ENCODE peak calls at places on chromosomes 16 and 17, in five cellular contexts. One of them, this sample, is unnamed.

GRCh38 chr17:58006563-58006923 is 503 bp downstream of the SRSF1 start:
- DNase-seq in H9: peak
- DNase-seq in H1: no peak
- DNase-seq in mesenchymal stem cell: peak
- DNase-seq in neuronal stem cell: no peak
- DNase-seq in this sample: peak

GRCh38 chr16:84326545-84326944 is 31.9 kb downstream of the WFDC1 start:
- DNase-seq in H9: no peak
- DNase-seq in H1: no peak
- DNase-seq in mesenchymal stem cell: no peak
- DNase-seq in neuronal stem cell: no peak
- DNase-seq in this sample: no peak

GRCh38 chr17:38415250-38416194 is 12.7 kb upstream of the ARHGAP23 start:
- DNase-seq in H1: no peak
- DNase-seq in mesenchymal stem cell: peak
- DNase-seq in H9: peak
- DNase-seq in neuronal stem cell: no peak
- DNase-seq in this sample: no peak

GRCh38 chr17:58308173-58308984 is 20.2 kb downstream of the TSPOAP1 start:
- DNase-seq in H1: no peak
- DNase-seq in mesenchymal stem cell: no peak
- DNase-seq in H9: peak
- DNase-seq in neuronal stem cell: no peak
- DNase-seq in this sample: peak

GRCh38 chr16:65634833-65635232 is 513.0 kb upstream of the CDH11 start:
- DNase-seq in H9: no peak
- DNase-seq in mesenchymal stem cell: no peak
- DNase-seq in neuronal stem cell: no peak
- DNase-seq in H1: no peak
- DNase-seq in this sample: no peak

GRCh38 chr17:72488542-72489272 is 367.9 kb downstream of the SOX9 start:
- DNase-seq in H9: no peak
- DNase-seq in mesenchymal stem cell: no peak
- DNase-seq in neuronal stem cell: no peak
- DNase-seq in H1: no peak
- DNase-seq in this sample: no peak

GRCh38 chr17:82935944-82936767 is 96.3 kb upstream of the ZNF750 start:
- DNase-seq in neuronal stem cell: no peak
- DNase-seq in mesenchymal stem cell: no peak
- DNase-seq in H1: no peak
- DNase-seq in H9: no peak
- DNase-seq in this sample: no peak

GRCh38 chr16:85844169-85844481 is 44.6 kb downstream of the COX4I1 start:
- DNase-seq in H9: no peak
- DNase-seq in neuronal stem cell: no peak
- DNase-seq in H1: no peak
- DNase-seq in mesenchymal stem cell: no peak
- DNase-seq in this sample: no peak

GRCh38 chr16:1333149-1333812 is at the start of gene BAIAP3:
- DNase-seq in neuronal stem cell: no peak
- DNase-seq in H9: peak
- DNase-seq in mesenchymal stem cell: peak
- DNase-seq in H1: no peak
- DNase-seq in this sample: no peak

GRCh38 chr16:84052071-84052622 is 9.6 kb upstream of the SLC38A8 start:
- DNase-seq in mesenchymal stem cell: no peak
- DNase-seq in H1: no peak
- DNase-seq in H9: peak
- DNase-seq in neuronal stem cell: no peak
- DNase-seq in this sample: no peak

GRCh38 chr17:59888145-59888750 is 4.5 kb downstream of the TUBD1 start:
- DNase-seq in mesenchymal stem cell: no peak
- DNase-seq in neuronal stem cell: no peak
- DNase-seq in H9: no peak
- DNase-seq in H1: no peak
- DNase-seq in this sample: no peak
- H2BK12ac ChIP-seq in mesenchymal stem cell: no peak
- H2BK12ac ChIP-seq in neuronal stem cell: no peak
- H2BK12ac ChIP-seq in H9: no peak
- H2BK12ac ChIP-seq in H1: no peak
- H2BK12ac ChIP-seq in this sample: no peak

GRCh38 chr17:34356194-34356593 is at the start of gene CCL13:
- DNase-seq in mesenchymal stem cell: no peak
- DNase-seq in H1: no peak
- DNase-seq in neuronal stem cell: no peak
- DNase-seq in H9: no peak
- DNase-seq in this sample: no peak
- H2BK120ac ChIP-seq in mesenchymal stem cell: no peak
- H2BK120ac ChIP-seq in H1: no peak
- H2BK120ac ChIP-seq in neuronal stem cell: no peak
- H2BK120ac ChIP-seq in H9: no peak
- H2BK120ac ChIP-seq in this sample: no peak

DNA sequence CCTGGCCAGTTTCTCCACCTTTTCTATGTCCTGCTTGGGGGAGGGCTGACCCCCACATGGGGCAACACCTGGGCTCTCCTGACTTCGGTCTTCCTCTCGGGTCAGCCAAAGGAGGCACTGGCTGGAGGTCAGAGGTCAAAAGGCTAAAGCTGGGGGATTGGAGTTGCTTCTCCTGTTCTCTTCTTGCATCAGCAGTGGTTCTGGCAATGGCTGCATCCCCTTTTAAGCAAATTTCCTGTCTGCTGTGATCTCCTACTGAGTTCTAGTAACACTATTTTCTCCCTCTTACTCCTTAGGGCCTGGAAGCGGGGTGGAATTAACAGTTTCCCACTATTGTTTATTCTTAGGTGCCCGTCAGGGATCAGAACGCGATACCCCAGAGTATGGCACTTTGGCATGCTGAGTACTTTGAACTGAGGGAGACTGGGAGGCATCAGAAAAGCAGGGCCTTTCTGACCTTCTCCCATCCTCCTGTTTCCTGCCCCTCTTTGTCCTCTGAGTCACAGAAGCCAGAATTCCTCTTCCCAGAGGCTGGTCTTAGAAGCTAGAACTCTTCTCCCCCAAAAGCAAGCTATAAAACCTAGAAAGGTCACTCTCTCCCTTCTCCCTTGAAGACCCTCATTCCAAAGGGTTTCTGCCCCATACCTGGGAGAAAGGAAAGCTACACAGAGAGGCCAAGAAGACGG is 268.2 kb downstream of the STX8 start:
- DNase-seq in H1: no peak
- DNase-seq in mesenchymal stem cell: peak
- DNase-seq in H9: no peak
- DNase-seq in neuronal stem cell: no peak
- DNase-seq in this sample: no peak
- H2BK12ac ChIP-seq in H1: peak
- H2BK12ac ChIP-seq in mesenchymal stem cell: no peak
- H2BK12ac ChIP-seq in H9: no peak
- H2BK12ac ChIP-seq in neuronal stem cell: no peak
- H2BK12ac ChIP-seq in this sample: peak

GRCh38 chr17:42512733-42513251 is 23.2 kb upstream of the NAGLU start:
- DNase-seq in mesenchymal stem cell: no peak
- DNase-seq in neuronal stem cell: no peak
- DNase-seq in H9: no peak
- DNase-seq in H1: no peak
- DNase-seq in this sample: peak
- H2BK120ac ChIP-seq in mesenchymal stem cell: no peak
- H2BK120ac ChIP-seq in neuronal stem cell: no peak
- H2BK120ac ChIP-seq in H9: no peak
- H2BK120ac ChIP-seq in H1: no peak
- H2BK120ac ChIP-seq in this sample: no peak

GRCh38 chr17:16417399-16417798 is 2.0 kb downstream of the TRPV2 start:
- DNase-seq in neuronal stem cell: no peak
- DNase-seq in H1: no peak
- DNase-seq in mesenchymal stem cell: no peak
- DNase-seq in H9: no peak
- DNase-seq in this sample: no peak

GRCh38 chr17:16419074-16419928 is 3.9 kb downstream of the TRPV2 start:
- DNase-seq in H9: no peak
- DNase-seq in mesenchymal stem cell: peak
- DNase-seq in H1: no peak
- DNase-seq in neuronal stem cell: no peak
- DNase-seq in this sample: peak

GRCh38 chr17:16418684-16419066 is 3.3 kb downstream of the TRPV2 start:
- DNase-seq in neuronal stem cell: no peak
- DNase-seq in H1: no peak
- DNase-seq in mesenchymal stem cell: no peak
- DNase-seq in H9: no peak
- DNase-seq in this sample: no peak

GRCh38 chr17:16417896-16418683 is 2.7 kb downstream of the TRPV2 start:
- DNase-seq in neuronal stem cell: no peak
- DNase-seq in H9: no peak
- DNase-seq in mesenchymal stem cell: peak
- DNase-seq in H1: no peak
- DNase-seq in this sample: no peak

DNA sequence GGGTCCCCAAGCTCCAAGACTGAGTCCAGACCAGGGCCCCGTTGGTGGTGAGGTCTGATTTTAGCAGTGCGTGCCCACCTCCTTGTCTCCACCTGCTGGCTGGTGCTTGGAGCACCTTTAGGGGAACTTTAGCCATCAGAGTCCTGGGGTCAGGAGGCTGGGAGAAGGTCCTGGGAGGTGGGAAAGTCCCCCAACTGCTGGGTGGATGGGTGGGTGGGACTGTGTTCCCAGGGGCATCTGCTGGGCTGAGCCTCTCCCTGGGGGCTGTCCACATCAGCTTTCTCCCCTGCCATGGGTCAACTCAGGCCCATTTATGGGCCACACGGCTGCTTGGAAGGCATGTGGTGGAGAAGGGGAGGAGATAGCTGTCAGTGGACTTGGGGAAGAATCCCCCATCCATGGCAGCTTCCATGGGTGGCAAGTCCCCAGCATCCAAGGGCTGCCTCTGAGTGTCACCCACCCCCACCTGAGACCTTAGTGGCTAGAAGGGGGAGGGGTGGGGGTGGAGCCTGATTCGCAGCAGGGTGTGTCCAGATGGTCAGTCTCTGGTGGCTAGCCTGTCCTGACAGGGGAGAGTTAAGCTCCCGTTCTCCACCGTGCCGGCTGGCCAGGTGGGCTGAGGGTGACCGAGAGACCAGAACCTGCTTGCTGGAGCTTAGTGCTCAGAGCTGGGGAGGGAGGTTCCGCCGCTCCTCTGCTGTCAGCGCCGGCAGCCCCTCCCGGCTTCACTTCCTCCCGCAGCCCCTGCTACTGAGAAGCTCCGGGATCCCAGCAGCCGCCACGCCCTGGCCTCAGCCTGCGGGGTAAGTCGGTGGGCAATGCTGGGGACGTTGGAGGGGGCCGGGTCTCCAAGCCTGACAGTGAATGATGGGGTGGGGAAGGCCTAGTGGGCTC is at the start of gene TRPV2:
- DNase-seq in H1: no peak
- DNase-seq in neuronal stem cell: no peak
- DNase-seq in H9: peak
- DNase-seq in mesenchymal stem cell: no peak
- DNase-seq in this sample: peak
- H2BK12ac ChIP-seq in H1: peak
- H2BK12ac ChIP-seq in neuronal stem cell: no peak
- H2BK12ac ChIP-seq in H9: no peak
- H2BK12ac ChIP-seq in mesenchymal stem cell: peak
- H2BK12ac ChIP-seq in this sample: peak

GRCh38 chr17:46266656-46267544 is 28.0 kb upstream of the LRRC37A start:
- DNase-seq in H1: no peak
- DNase-seq in neuronal stem cell: peak
- DNase-seq in H9: peak
- DNase-seq in mesenchymal stem cell: peak
- DNase-seq in this sample: peak
- H2BK120ac ChIP-seq in H1: no peak
- H2BK120ac ChIP-seq in neuronal stem cell: no peak
- H2BK120ac ChIP-seq in H9: no peak
- H2BK120ac ChIP-seq in mesenchymal stem cell: peak
- H2BK120ac ChIP-seq in this sample: peak

GRCh38 chr16:88616736-88617135 is 21.6 kb upstream of the IL17C start:
- DNase-seq in neuronal stem cell: no peak
- DNase-seq in H9: no peak
- DNase-seq in mesenchymal stem cell: no peak
- DNase-seq in H1: no peak
- DNase-seq in this sample: no peak
- H2BK12ac ChIP-seq in neuronal stem cell: no peak
- H2BK12ac ChIP-seq in H9: no peak
- H2BK12ac ChIP-seq in mesenchymal stem cell: no peak
- H2BK12ac ChIP-seq in H1: no peak
- H2BK12ac ChIP-seq in this sample: no peak

DNA sequence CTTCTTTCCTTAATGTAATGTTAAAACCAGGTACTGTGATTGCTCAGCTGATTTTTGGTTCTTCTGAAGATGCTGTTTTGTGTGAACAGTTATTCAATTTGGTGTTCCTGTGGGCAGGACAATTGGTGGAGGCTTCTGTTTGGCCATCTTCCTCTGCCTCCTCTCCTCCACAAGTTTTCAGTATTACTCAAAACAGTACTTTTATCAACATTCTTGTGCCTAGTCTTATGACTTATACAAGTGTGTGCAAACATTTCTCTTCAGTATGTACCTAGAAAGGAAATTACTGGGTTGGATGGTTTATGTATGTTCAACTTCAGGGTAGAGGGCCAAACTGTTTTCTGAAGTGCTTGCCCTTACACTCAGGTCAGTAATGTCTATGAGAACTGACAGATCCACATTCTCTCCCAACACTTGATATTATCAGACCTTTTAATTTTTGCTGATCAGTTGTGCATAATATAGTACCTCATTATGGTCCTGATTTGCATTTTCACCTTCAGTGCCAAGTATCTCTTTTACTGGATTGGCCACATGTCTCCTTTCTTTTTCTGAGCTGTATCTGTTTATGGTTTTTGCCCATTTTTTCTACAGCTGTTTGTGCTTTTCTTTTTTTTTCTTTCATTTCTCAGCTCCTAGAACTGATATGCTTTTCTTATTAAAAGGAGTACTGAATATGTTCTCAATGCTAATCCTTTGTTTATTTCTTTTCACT is 50.9 kb downstream of the ERCC4 start:
- DNase-seq in mesenchymal stem cell: no peak
- DNase-seq in H9: no peak
- DNase-seq in neuronal stem cell: no peak
- DNase-seq in H1: no peak
- DNase-seq in this sample: no peak
- H2BK120ac ChIP-seq in mesenchymal stem cell: no peak
- H2BK120ac ChIP-seq in H9: no peak
- H2BK120ac ChIP-seq in neuronal stem cell: no peak
- H2BK120ac ChIP-seq in H1: no peak
- H2BK120ac ChIP-seq in this sample: no peak

GRCh38 chr16:76390476-76390875 is 113.3 kb downstream of the CNTNAP4 start:
- DNase-seq in neuronal stem cell: no peak
- DNase-seq in H9: no peak
- DNase-seq in H1: no peak
- DNase-seq in mesenchymal stem cell: no peak
- DNase-seq in this sample: peak

GRCh38 chr16:76385831-76386230 is 108.6 kb downstream of the CNTNAP4 start:
- DNase-seq in mesenchymal stem cell: no peak
- DNase-seq in neuronal stem cell: no peak
- DNase-seq in H9: no peak
- DNase-seq in H1: no peak
- DNase-seq in this sample: no peak

GRCh38 chr16:76389126-76389525 is 111.9 kb downstream of the CNTNAP4 start:
- DNase-seq in H9: no peak
- DNase-seq in mesenchymal stem cell: peak
- DNase-seq in H1: no peak
- DNase-seq in neuronal stem cell: no peak
- DNase-seq in this sample: peak

GRCh38 chr16:76386784-76387183 is 109.6 kb downstream of the CNTNAP4 start:
- DNase-seq in mesenchymal stem cell: peak
- DNase-seq in neuronal stem cell: no peak
- DNase-seq in H9: no peak
- DNase-seq in H1: no peak
- DNase-seq in this sample: no peak

GRCh38 chr16:76387994-76388393 is 110.8 kb downstream of the CNTNAP4 start:
- DNase-seq in H9: no peak
- DNase-seq in mesenchymal stem cell: peak
- DNase-seq in H1: no peak
- DNase-seq in neuronal stem cell: no peak
- DNase-seq in this sample: no peak
- H2BK12ac ChIP-seq in H9: no peak
- H2BK12ac ChIP-seq in mesenchymal stem cell: no peak
- H2BK12ac ChIP-seq in H1: no peak
- H2BK12ac ChIP-seq in neuronal stem cell: no peak
- H2BK12ac ChIP-seq in this sample: no peak